ENCODE peak calls at places on chromosomes 3 and 15, in six cellular contexts. J is DMS79 treated with DMSO at 0.1 percent for 48 hours; C is activated T-cell treated with anti-CD3 and anti-CD28 coated beads, Interleukin-2, amount 50 U/mL, for 48 hours; T is cardiac muscle cell; I is right atrium auricular region; X is central memory CD4-positive, alpha-beta T cell. R is an unnamed sample.

GRCh38 chr15:42107483-42107882 is 13.1 kb upstream of the PLA2G4D start:
- DNase-seq in I (no peak), C (peak), T (no peak), X (no peak), J (peak), R (no peak)

GRCh38 chr15:57070674-57071073 is 152.2 kb downstream of the TCF12 start:
- DNase-seq in C (no peak), J (no peak), I (no peak), X (no peak), T (no peak), R (no peak)

GRCh38 chr15:65349338-65349737 is 28.5 kb downstream of the IGDCC3 start:
- DNase-seq in J (no peak), T (no peak), I (no peak), X (no peak), C (no peak), R (no peak)

GRCh38 chr15:73022156-73022555 is 30.1 kb upstream of the NEO1 start:
- DNase-seq in J (no peak), I (no peak), X (no peak), C (no peak), T (no peak), R (no peak)

GRCh38 chr15:90376789-90377188 is 11.3 kb upstream of the IQGAP1 start:
- DNase-seq in X (peak), T (no peak), J (no peak), I (no peak), C (peak), R (no peak)

GRCh38 chr3:172918568-172919296 is 168.2 kb downstream of the ECT2 start:
- DNase-seq in J (peak), I (no peak), C (no peak), X (no peak), T (no peak), R (no peak)

GRCh38 chr15:33074942-33075341 is 119.6 kb downstream of the FMN1 start:
- DNase-seq in I (no peak), T (peak), C (no peak), X (no peak), J (no peak), R (no peak)

GRCh38 chr3:196872316-196872715 is 4.6 kb downstream of the SENP5 start:
- DNase-seq in X (no peak), T (no peak), I (no peak), J (no peak), C (no peak), R (no peak)

GRCh38 chr15:72323752-72324151 is 3.8 kb upstream of the CELF6 start:
- DNase-seq in J (no peak), T (no peak), I (no peak), X (no peak), C (no peak), R (no peak)

GRCh38 chr15:95304116-95304873 is 1026.2 kb upstream of the NR2F2 start:
- DNase-seq in J (no peak), C (no peak), I (no peak), X (no peak), T (peak), R (no peak)

GRCh38 chr3:119664850-119665379 is 4.5 kb upstream of the POPDC2 start:
- DNase-seq in J (no peak), I (no peak), C (no peak), X (no peak), T (no peak), R (no peak)

GRCh38 chr3:124383051-124383450 is 347.2 kb upstream of the UMPS start:
- DNase-seq in T (no peak), I (no peak), J (peak), C (no peak), X (no peak), R (no peak)

GRCh38 chr15:70714575-70714974 is 48.8 kb downstream of the UACA start:
- DNase-seq in I (no peak), T (no peak), X (no peak), J (no peak), C (no peak), R (no peak)

GRCh38 chr3:48708481-48708889 is 8.5 kb downstream of the IP6K2 start:
- DNase-seq in X (no peak), C (no peak), J (no peak), T (no peak), I (no peak), R (peak)

GRCh38 chr3:195461518-195462307 is 18.9 kb upstream of the ACAP2 start:
- DNase-seq in C (no peak), I (no peak), J (no peak), X (no peak), T (no peak), R (no peak)

GRCh38 chr3:149572796-149573414 is 84.9 kb downstream of the WWTR1 start:
- DNase-seq in C (no peak), J (no peak), X (no peak), T (no peak), I (no peak), R (peak)

GRCh38 chr15:60469893-60470641 is 8.9 kb downstream of the ICE2 start:
- DNase-seq in C (no peak), J (no peak), I (no peak), T (no peak), X (no peak), R (no peak)

GRCh38 chr3:71064288-71064975 is 519.1 kb downstream of the FOXP1 start:
- DNase-seq in C (peak), J (peak), I (no peak), X (peak), T (peak), R (peak)

GRCh38 chr15:67063689-67064606 is 1.5 kb upstream of the SMAD3 start:
- DNase-seq in C (peak), X (no peak), T (peak), J (peak), I (no peak), R (no peak)

GRCh38 chr3:186998937-186999368 is 68.6 kb downstream of the ST6GAL1 start:
- DNase-seq in C (no peak), J (no peak), I (no peak), T (no peak), X (no peak), R (no peak)

GRCh38 chr3:58132850-58133249 is 77.9 kb downstream of the DNASE1L3 start:
- DNase-seq in T (no peak), I (no peak), C (no peak), X (no peak), J (no peak), R (no peak)

GRCh38 chr3:188320757-188321156 is 166.8 kb downstream of the LPP start:
- DNase-seq in X (no peak), T (no peak), J (no peak), I (no peak), C (no peak), R (no peak)

GRCh38 chr15:78000089-78000926 is 77.2 kb downstream of the TBC1D2B start:
- DNase-seq in C (peak), T (peak), X (peak), J (no peak), I (no peak), R (peak)

GRCh38 chr15:52466134-52466701 is 62.5 kb downstream of the MYO5A start:
- DNase-seq in X (peak), I (no peak), C (peak), J (no peak), T (peak), R (no peak)

GRCh38 chr3:16253601-16254000 is 11.1 kb downstream of the DPH3 start:
- DNase-seq in C (no peak), I (no peak), J (no peak), X (no peak), T (no peak), R (no peak)

GRCh38 chr15:87368511-87368910 is 888.0 kb downstream of the NTRK3 start:
- DNase-seq in X (no peak), I (no peak), T (no peak), C (no peak), J (no peak), R (no peak)

GRCh38 chr3:124676236-124676635 is 54.0 kb upstream of the UMPS start:
- DNase-seq in X (no peak), T (no peak), C (no peak), I (no peak), J (no peak), R (no peak)

GRCh38 chr3:64321747-64322146 is 96.5 kb upstream of the PRICKLE2 start:
- DNase-seq in C (no peak), I (no peak), T (peak), X (no peak), J (no peak), R (peak)

GRCh38 chr15:66716668-66717025 is 14.6 kb downstream of the SMAD6 start:
- DNase-seq in J (no peak), X (no peak), T (no peak), C (no peak), I (no peak), R (no peak)

GRCh38 chr3:194851254-194851653 is 165.6 kb downstream of the FAM43A start:
- DNase-seq in X (no peak), C (no peak), J (peak), I (no peak), T (no peak), R (no peak)

GRCh38 chr3:118968111-118968510 is 66.5 kb downstream of the IGSF11 start:
- DNase-seq in C (no peak), J (no peak), I (no peak), T (no peak), X (no peak), R (no peak)